ENCODE peak calls at places on chromosomes 13 and 19, in nine cellular contexts. T, D, Q, B, W, M, L, Z and K are unnamed samples. For H3K27me3 and H3K9me3, the result is how much of the 10 kb centered on the place peaks cover.

GRCh38 chr19:17424743-17425365 is 5.0 kb downstream of the MVB12A start:
- DNase-seq in Q (peak), D (peak), M (no peak), W (peak), Z (peak), L (no peak), T (no peak), B (peak), K (no peak)

GRCh38 chr19:42658148-42658547 is 63.4 kb upstream of the CEACAM8 start:
- DNase-seq in M (no peak), W (no peak), Z (no peak), D (no peak), L (no peak), B (no peak), Q (no peak), T (no peak), K (no peak)

GRCh38 chr19:35037716-35038622 is 3.6 kb upstream of the HPN start:
- DNase-seq in T (no peak), D (no peak), M (no peak), B (no peak), W (no peak), Q (no peak), Z (no peak), L (no peak), K (no peak)

GRCh38 chr19:42423462-42424344 is 3.5 kb downstream of the LIPE start:
- DNase-seq in L (peak), B (peak), Z (peak), T (peak), W (no peak), Q (peak), D (peak), M (peak), K (peak)

GRCh38 chr13:97224544-97225324 is 2.6 kb downstream of the MBNL2 start:
- DNase-seq in W (peak), D (no peak), L (no peak), Q (peak), B (no peak), T (no peak), M (peak), Z (no peak), K (peak)

GRCh38 chr13:48184260-48184659 is 48.7 kb upstream of the ITM2B start:
- DNase-seq in D (no peak), Q (no peak), T (no peak), W (no peak), M (no peak), B (no peak), Z (no peak), L (no peak), K (no peak)

GRCh38 chr13:91704398-91704797 is 306.0 kb downstream of the GPC5 start:
- DNase-seq in W (no peak), T (no peak), M (no peak), Z (no peak), D (no peak), L (no peak), B (no peak), Q (no peak), K (no peak)

GRCh38 chr19:48739400-48739825 is 997 bp downstream of the RASIP1 start:
- DNase-seq in L (no peak), W (peak), Z (no peak), D (peak), Q (no peak), M (no peak), B (no peak), T (no peak), K (no peak)

GRCh38 chr19:8397746-8398721 is 7.9 kb downstream of the RAB11B start:
- DNase-seq in B (no peak), D (no peak), Z (no peak), L (no peak), T (no peak), W (no peak), Q (no peak), M (no peak), K (no peak)

GRCh38 chr13:112728375-112729126 is 38.7 kb downstream of the ATP11A start:
- DNase-seq in Z (no peak), L (no peak), T (no peak), W (no peak), M (no peak), B (peak), Q (peak), D (no peak), K (no peak)

GRCh38 chr13:29855009-29855408 is 4.6 kb upstream of the UBL3 start:
- DNase-seq in T (no peak), B (no peak), W (no peak), D (no peak), M (no peak), Z (no peak), Q (no peak), L (no peak), K (no peak)

GRCh38 chr19:17086129-17086528 is 10.6 kb downstream of the MYO9B start:
- DNase-seq in D (no peak), Q (no peak), B (no peak), W (no peak), T (no peak), M (no peak), L (no peak), Z (no peak), K (no peak)

GRCh38 chr19:48445256-48445605 is 552 bp upstream of the GRWD1 start:
- DNase-seq in B (no peak), T (no peak), Q (no peak), D (no peak), Z (no peak), M (no peak), W (peak), L (no peak), K (no peak)

GRCh38 chr13:30401347-30401746 is 20.9 kb upstream of the UBE2L5 start:
- DNase-seq in D (no peak), B (no peak), T (no peak), W (no peak), M (no peak), Q (no peak), Z (no peak), L (no peak), K (no peak)

GRCh38 chr19:46384396-46384795 is 29.0 kb downstream of the CCDC8 start:
- DNase-seq in L (peak), M (no peak), B (peak), W (no peak), D (peak), T (no peak), Q (peak), Z (peak), K (no peak)

GRCh38 chr13:31001647-31002046 is 69.2 kb downstream of the TEX26 start:
- DNase-seq in L (no peak), D (no peak), B (no peak), M (no peak), W (no peak), T (no peak), Z (no peak), Q (no peak), K (no peak)

GRCh38 chr19:50203281-50204080 is at the start of gene MYH14:
- DNase-seq in M (no peak), W (peak), Q (peak), T (no peak), Z (peak), D (peak), L (peak), B (peak), K (no peak)
- H3K4me3 ChIP-seq in M (no peak), W (peak), Q (peak), T (peak), Z (peak), D (peak), L (peak), B (no peak), K (no peak)

GRCh38 chr19:15418112-15418587 is 638 bp downstream of the AKAP8L start:
- DNase-seq in L (no peak), B (no peak), M (no peak), Q (no peak), W (no peak), Z (no peak), T (no peak), D (no peak), K (no peak)
- H3K27me3 ChIP-seq in L (under half), B (under half), M (under half), Q (under half), W (under half), Z (under half), T (under half), D (under half), K (under half)

GRCh38 chr13:99572921-99573320 is 71.6 kb downstream of the TM9SF2 start:
- DNase-seq in Z (no peak), Q (no peak), W (no peak), D (no peak), M (no peak), T (no peak), B (no peak), L (no peak), K (no peak)

GRCh38 chr13:99575376-99575775 is 74.1 kb downstream of the TM9SF2 start:
- DNase-seq in T (no peak), Q (no peak), D (no peak), B (no peak), L (no peak), W (no peak), M (no peak), Z (no peak), K (no peak)

GRCh38 chr13:99566125-99567083 is 65.1 kb downstream of the TM9SF2 start:
- DNase-seq in B (no peak), L (no peak), W (no peak), Q (no peak), M (no peak), D (no peak), Z (no peak), T (no peak), K (no peak)

GRCh38 chr13:99572131-99572530 is 70.9 kb downstream of the TM9SF2 start:
- DNase-seq in Q (no peak), D (no peak), B (no peak), T (no peak), W (no peak), Z (no peak), M (no peak), L (no peak), K (no peak)
- H3K9me3 ChIP-seq in Q (under half), D (under half), B (under half), T (under half), W (under half), Z (under half), M (under half), L (under half), K (under half)

DNA sequence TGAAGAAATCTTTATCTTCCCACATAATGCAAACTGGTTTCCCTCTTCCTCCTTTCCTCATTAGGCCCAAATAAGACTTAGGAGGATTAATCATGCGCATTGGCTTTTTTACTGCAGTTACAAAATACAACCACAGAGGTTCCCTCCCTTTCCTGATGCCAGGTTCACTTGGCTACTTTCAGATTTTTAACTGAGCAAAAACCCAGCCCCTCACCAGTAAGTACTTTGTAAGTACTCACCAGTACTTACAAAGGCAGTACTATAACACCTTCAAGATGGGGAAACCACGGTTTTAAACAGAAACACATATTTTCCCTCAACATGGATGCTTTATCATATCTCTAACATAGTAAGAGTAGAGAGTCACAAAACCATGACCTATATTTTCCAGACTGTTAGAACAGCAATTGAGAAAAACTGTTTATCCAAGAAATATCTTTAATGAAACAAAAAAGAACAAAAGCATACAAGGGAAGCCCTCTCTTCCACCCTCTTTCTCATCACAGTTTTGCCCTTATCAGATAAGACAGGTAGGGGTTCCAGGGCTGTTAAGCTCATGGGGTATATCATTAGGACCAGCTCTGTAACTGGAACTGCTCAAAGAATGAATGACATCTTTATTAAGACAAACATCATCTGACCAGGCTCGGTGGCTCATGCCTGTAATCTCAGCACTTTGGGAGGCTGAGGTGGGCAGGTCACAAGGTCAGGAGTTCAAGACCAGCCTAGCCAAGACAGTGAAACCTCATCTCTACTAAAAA is 12.7 kb downstream of the FOXO1 start:
- DNase-seq in M (no peak), L (no peak), B (no peak), Z (no peak), Q (no peak), W (no peak), T (no peak), D (no peak), K (no peak)
- H3K4me3 ChIP-seq in M (peak), L (no peak), B (no peak), Z (no peak), Q (no peak), W (no peak), T (no peak), D (no peak), K (no peak)

GRCh38 chr13:26759156-26759906 is 1.3 kb downstream of the GPR12 start:
- DNase-seq in M (no peak), L (no peak), T (no peak), Z (no peak), W (no peak), D (no peak), B (no peak), Q (no peak), K (no peak)

GRCh38 chr13:26759907-26760834 is at the start of gene GPR12:
- DNase-seq in M (no peak), D (peak), Q (no peak), L (no peak), W (no peak), Z (peak), T (no peak), B (no peak), K (no peak)

GRCh38 chr13:26760835-26761582 is 423 bp upstream of the GPR12 start:
- DNase-seq in Z (no peak), B (no peak), Q (no peak), W (no peak), L (no peak), T (no peak), D (no peak), M (no peak), K (no peak)

GRCh38 chr13:26752671-26753070 is 7.9 kb downstream of the GPR12 start:
- DNase-seq in Z (no peak), T (no peak), W (no peak), B (no peak), L (no peak), D (no peak), M (no peak), Q (no peak), K (no peak)

DNA sequence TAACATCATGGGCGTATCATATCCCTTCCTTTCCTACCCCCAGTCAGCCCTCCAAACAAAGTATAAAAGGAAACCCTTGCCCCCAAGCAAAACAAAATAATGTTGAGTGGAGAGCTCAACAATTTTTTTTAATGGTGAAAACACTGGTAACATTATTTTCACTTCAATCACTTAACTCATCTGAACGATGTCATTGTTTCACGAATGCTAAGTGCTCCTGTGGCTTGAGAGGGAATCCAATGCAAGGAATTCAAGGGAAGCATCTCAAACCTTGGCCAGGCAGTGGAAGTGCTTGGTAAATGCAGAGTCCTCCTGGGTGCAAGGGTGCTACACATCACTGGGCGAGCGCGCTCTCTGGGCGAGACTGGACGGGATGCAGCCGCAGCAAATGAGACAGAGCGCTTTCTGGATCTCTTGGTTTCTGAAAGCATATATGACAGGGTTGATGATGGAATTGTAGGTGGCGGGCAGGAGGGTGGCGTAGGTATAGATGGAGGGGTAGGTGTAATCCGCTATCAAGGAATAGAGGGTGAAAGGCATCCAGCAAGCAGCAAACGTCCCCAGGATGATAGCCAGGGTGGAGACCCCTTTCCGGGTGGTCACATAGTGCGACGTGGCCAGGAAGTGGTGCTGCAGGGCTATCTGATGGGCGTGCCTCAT is 2.0 kb downstream of the GPR12 start:
- DNase-seq in D (no peak), T (no peak), L (no peak), B (no peak), W (no peak), Z (no peak), M (no peak), Q (no peak), K (no peak)
- H3K27me3 ChIP-seq in D (half or more), T (under half), L (half or more), B (under half), W (under half), Z (under half), M (under half), Q (under half), K (under half)